ENCODE peak calls at places on chromosomes 16 and 17, in six cellular contexts. X, D, E, J, Q and C are unnamed samples.

GRCh38 chr17:28008526-28008925 is 34.0 kb upstream of the NLK start:
- DNase-seq in X (peak; percentile 66), E (peak; percentile 59), J (peak; percentile 25), D (peak; percentile 79), Q (peak; percentile 57), C (peak; percentile 86)

GRCh38 chr16:72224260-72224768 is 52.4 kb upstream of the PMFBP1 start:
- DNase-seq in D (no peak), X (no peak), J (no peak), Q (no peak), E (no peak), C (no peak)

GRCh38 chr17:17849147-17849820 is 12.5 kb upstream of the SREBF1 start:
- DNase-seq in D (no peak), J (no peak), Q (no peak), X (no peak), E (no peak), C (no peak)

GRCh38 chr17:58352843-58353719 is 1.1 kb upstream of the SUPT4H1 start:
- DNase-seq in X (peak; percentile 41), Q (peak; percentile 80), J (no peak), E (no peak), D (peak; percentile 51), C (peak; percentile 80)

GRCh38 chr17:82153745-82154375 is 55.8 kb upstream of the FASN start:
- DNase-seq in J (peak; percentile 56), E (peak; percentile 72), Q (peak; percentile 80), X (peak; percentile 55), D (peak; percentile 69), C (peak; percentile 94)

GRCh38 chr17:81865733-81866439 is 5.3 kb downstream of the ARHGDIA start:
- DNase-seq in J (no peak), Q (peak; percentile 59), D (no peak), E (no peak), X (no peak), C (peak; percentile 36)

GRCh38 chr17:40111221-40112128 is 10.3 kb upstream of the MSL1 start:
- DNase-seq in D (no peak), E (peak; percentile 75), J (no peak), Q (peak; percentile 98), X (peak; percentile 97), C (peak; percentile 97)

GRCh38 chr17:38451030-38451839 is 23.0 kb downstream of the ARHGAP23 start:
- DNase-seq in E (peak; percentile 50), Q (no peak), X (peak; percentile 79), J (peak; percentile 93), D (no peak), C (peak; percentile 97)

GRCh38 chr17:81508639-81509047 is 4.0 kb downstream of the ACTG1 start:
- DNase-seq in X (peak; percentile 52), D (no peak), Q (no peak), J (no peak), E (peak; percentile 46), C (peak; percentile 68)

GRCh38 chr16:67506468-67506867 is 22.2 kb upstream of the RIPOR1 start:
- DNase-seq in Q (no peak), E (no peak), X (no peak), J (no peak), D (no peak), C (no peak)

GRCh38 chr17:1936766-1937165 is 88.4 kb downstream of the RTN4RL1 start:
- DNase-seq in Q (no peak), J (no peak), E (no peak), D (no peak), X (no peak), C (peak; percentile 55)

GRCh38 chr17:42251115-42251514 is 25.1 kb downstream of the STAT5B start:
- DNase-seq in E (no peak), Q (no peak), D (no peak), J (no peak), X (no peak), C (no peak)

GRCh38 chr17:40632206-40632605 is 15.4 kb downstream of the SMARCE1 start:
- DNase-seq in E (no peak), X (no peak), D (no peak), Q (no peak), J (no peak), C (no peak)

GRCh38 chr17:72974605-72975232 is 117.8 kb downstream of the SLC39A11 start:
- DNase-seq in D (no peak), E (no peak), J (no peak), Q (peak; percentile 45), X (peak; percentile 83), C (no peak)

GRCh38 chr17:34070712-34071111 is 184.4 kb upstream of the CCL2 start:
- DNase-seq in Q (no peak), E (no peak), X (no peak), D (no peak), J (no peak), C (no peak)
- H3K4ac ChIP-seq in Q (no peak overlapping the region), E (no peak overlapping the region), X (no peak overlapping the region), D (no peak overlapping the region), J (no peak overlapping the region), C (no peak overlapping the region)

GRCh38 chr16:78396046-78396445 is 296.6 kb downstream of the WWOX start:
- DNase-seq in J (no peak), Q (no peak), D (no peak), X (no peak), E (no peak), C (no peak)

GRCh38 chr16:78390828-78391227 is 291.4 kb downstream of the WWOX start:
- DNase-seq in D (no peak), Q (no peak), J (no peak), E (no peak), X (no peak), C (no peak)

GRCh38 chr16:78396673-78397072 is 297.2 kb downstream of the WWOX start:
- DNase-seq in E (no peak), Q (no peak), D (no peak), X (no peak), J (no peak), C (no peak)

GRCh38 chr16:78392585-78393195 is 293.2 kb downstream of the WWOX start:
- DNase-seq in D (no peak), J (no peak), Q (no peak), E (no peak), X (no peak), C (no peak)

DNA sequence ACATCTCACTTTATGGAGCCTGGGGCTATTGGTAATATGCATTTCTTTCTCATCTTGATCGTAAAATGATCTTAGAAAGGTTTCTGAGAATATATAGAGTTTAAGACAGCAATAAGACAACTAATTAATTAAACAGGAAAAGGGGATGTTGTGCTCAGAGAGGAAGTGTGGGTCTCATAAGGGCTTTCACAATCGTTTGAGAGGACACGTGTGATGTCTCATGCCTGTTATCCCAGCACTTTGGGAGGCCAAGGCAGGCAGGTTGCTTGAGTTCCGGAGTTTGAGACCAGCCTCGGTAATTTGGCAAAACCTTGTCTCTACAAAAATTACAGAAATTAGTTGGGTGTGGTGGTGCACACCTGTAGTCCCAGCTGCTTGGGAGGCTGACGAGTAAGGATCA is 295.6 kb downstream of the WWOX start:
- DNase-seq in E (no peak), J (no peak), D (no peak), Q (no peak), X (no peak), C (no peak)
- H3K14ac ChIP-seq in E (no peak overlapping the region), J (no peak overlapping the region), D (no peak overlapping the region), Q (no peak overlapping the region), X (no peak overlapping the region), C (no peak overlapping the region)

DNA sequence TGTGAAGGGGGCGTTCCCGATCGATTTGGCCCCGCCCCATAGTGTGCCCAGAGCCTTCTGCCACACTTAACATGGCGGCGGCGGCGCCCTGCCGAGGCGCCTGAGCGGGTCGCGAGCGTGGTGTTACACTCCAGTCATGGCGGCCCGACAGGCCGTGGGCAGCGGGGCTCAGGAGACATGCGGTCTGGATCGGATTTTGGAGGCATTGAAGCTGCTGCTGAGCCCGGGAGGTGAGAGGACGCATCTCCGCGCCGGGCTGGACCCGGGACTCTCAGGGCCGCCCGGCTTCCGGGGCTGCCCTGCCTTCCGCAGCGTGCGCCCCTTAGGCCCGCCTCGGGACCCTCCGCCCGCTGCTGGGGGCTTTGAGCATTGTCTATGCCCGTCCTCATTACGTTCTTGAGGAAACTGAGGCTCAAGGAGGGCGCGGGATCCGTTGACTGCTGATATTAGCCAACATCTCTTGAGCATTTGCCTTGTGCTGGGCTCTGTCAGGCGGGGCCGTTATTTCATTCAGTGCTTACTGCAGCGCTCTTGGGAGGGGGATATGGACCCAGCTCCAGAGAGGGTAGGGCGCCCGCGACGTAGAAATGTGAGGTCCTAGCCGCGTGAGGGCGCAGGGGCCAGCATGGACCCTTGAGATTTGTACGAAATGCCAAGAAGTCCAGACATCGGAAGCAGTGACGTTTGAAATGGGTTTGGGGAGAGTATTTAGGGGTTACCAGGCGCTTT is at the start of gene TANGO6:
- DNase-seq in X (peak; percentile 68), E (peak; percentile 61), D (peak; percentile 72), J (peak; percentile 49), Q (peak; percentile 85), C (peak; percentile 89)
- H4K8ac ChIP-seq in X (peak within 1 kb of the TSS; percentile 97), E (peak within 1 kb of the TSS; percentile 94), D (no peak within 1 kb of the TSS), J (peak within 1 kb of the TSS; percentile 69), Q (peak within 1 kb of the TSS; percentile 98), C (no peak within 1 kb of the TSS)

DNA sequence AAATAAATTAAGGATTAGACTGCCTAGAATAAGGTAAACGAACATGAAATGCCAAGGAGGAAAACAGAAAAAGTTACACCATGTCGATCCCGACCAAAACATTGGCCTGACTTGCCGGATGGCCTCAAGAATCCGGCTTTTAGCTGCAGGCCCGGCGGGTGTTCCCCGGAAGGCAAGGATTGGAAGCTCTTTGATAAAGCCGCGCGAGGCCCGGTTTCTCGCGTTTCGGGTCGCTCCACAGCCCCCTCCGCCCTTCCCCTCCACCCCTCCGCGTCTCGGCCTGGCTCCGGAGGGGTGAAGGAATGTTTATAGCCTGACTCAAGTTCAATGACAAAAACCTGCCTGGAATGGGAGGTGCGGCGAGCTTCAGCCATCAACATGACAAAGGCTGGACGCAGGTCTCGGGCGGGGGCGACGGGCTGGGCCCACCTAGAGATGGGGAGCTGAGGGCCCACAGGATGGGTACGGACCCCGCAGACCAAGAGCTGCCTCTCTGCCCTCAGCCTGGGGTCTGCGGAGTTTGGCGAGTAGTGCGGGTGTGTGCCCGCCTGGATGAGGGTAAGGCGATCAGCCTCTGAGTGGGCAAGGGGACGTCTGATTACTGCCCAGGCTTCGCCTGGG is 2.6 kb downstream of the PRAC1 start:
- DNase-seq in Q (peak; percentile 53), E (no peak), D (no peak), J (peak; percentile 79), X (no peak), C (peak; percentile 93)
- H3K4ac ChIP-seq in Q (no peak overlapping the region), E (no peak overlapping the region), D (no peak overlapping the region), J (no peak overlapping the region), X (no peak overlapping the region), C (no peak overlapping the region)

GRCh38 chr17:44549736-44550135 is 7.5 kb upstream of the FZD2 start:
- DNase-seq in E (no peak), D (no peak), X (no peak), J (no peak), Q (no peak), C (no peak)
- H3K14ac ChIP-seq in E (no peak overlapping the region), D (no peak overlapping the region), X (peak overlapping the region; percentile 42), J (no peak overlapping the region), Q (peak overlapping the region; percentile 63), C (no peak overlapping the region)

DNA sequence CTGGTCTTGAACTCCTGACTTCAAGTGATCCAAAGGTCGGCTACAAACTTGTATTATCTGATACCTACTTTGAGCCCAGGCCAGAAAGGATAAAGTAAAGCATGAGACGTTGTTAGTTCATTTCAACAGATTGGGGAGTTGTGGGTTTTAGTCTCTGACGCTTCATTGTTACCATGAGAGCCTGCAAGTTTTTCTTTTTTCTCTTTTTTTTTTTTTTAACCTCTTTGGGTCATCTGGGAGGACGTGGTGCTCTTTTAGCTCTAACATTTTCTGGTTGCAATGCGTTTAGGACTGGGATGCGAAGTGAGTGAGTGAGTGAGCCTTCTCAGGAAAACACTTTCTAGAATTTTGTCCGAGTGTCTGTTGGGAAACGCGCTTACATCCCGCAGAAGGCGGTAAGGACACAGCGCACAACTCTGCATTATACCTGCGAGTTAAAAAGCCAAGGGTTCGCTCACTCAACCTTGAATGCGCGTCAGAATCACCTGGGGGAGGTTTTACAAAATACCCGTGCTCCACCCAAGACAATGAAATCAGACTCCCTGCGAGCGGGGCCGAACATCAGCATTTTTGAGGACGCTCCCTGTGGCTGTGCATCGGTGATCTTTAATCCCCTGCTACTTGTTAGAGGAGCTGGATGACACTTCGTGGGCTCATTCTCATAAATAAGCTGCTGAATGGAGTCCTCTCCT is 704 bp upstream of the RNF135 start:
- DNase-seq in X (no peak), D (no peak), E (peak; percentile 60), J (no peak), Q (no peak), C (peak; percentile 60)
- H4K8ac ChIP-seq in X (peak overlapping the region; percentile 95), D (no peak overlapping the region), E (peak overlapping the region; percentile 89), J (no peak overlapping the region), Q (peak overlapping the region; percentile 89), C (no peak overlapping the region)